ENCODE peak calls at places on chromosome X, in six cellular contexts. T is heart left ventricle; C is GM23248; U is CD8-positive, alpha-beta memory T cell; R is stomach; P is thoracic aorta. D is an unnamed sample.
A peak's percentile ranks its signal among the peaks of the same experiment; 100 is the strongest.

GRCh38 chrX:44080083-44080482 is 106.9 kb upstream of the NDP start:
- DNase-seq in P (no peak), C (no peak), T (no peak), R (no peak), U (no peak), D (no peak)

GRCh38 chrX:15815779-15816452 is 25.6 kb downstream of the ZRSR2 start:
- DNase-seq in T (no peak), U (no peak), P (no peak), C (peak; percentile 31), R (no peak), D (no peak)

GRCh38 chrX:68433981-68434299 is 645 bp upstream of the OPHN1 start:
- DNase-seq in U (no peak), R (no peak), T (no peak), C (no peak), P (no peak), D (no peak)

GRCh38 chrX:42732506-42732905 is 45.5 kb downstream of the PPP1R2C start:
- DNase-seq in T (peak; percentile 26), U (no peak), C (no peak), R (no peak), P (no peak), D (no peak)

GRCh38 chrX:9392445-9392844 is 72.4 kb upstream of the TBL1X start:
- DNase-seq in C (no peak), P (no peak), T (no peak), U (no peak), R (no peak), D (no peak)

GRCh38 chrX:8042304-8042703 is 115.1 kb upstream of the PNPLA4 start:
- DNase-seq in T (no peak), R (no peak), P (no peak), C (no peak), U (no peak), D (no peak)

GRCh38 chrX:23749576-23749975 is 6.5 kb upstream of the ACOT9 start:
- DNase-seq in C (peak; percentile 16), U (no peak), R (no peak), T (no peak), P (no peak), D (no peak)

GRCh38 chrX:9383655-9384054 is 81.2 kb upstream of the TBL1X start:
- DNase-seq in U (no peak), C (no peak), T (no peak), P (no peak), R (no peak), D (no peak)

GRCh38 chrX:41334866-41335589 is 1.1 kb downstream of the DDX3X start:
- DNase-seq in C (peak; percentile 78), P (no peak), T (peak; percentile 83), U (peak; percentile 81), R (peak; percentile 69), D (peak; percentile 91)

GRCh38 chrX:100409316-100410082 is 574 bp downstream of the PCDH19 start:
- DNase-seq in C (no peak), U (no peak), R (no peak), P (no peak), T (no peak), D (no peak)

GRCh38 chrX:100413231-100413630 is 3.2 kb upstream of the PCDH19 start:
- DNase-seq in R (peak; percentile 44), T (peak; percentile 48), U (no peak), P (no peak), C (peak; percentile 77), D (no peak)

GRCh38 chrX:100411802-100412333 is 1.8 kb upstream of the PCDH19 start:
- DNase-seq in T (no peak), U (no peak), P (no peak), C (no peak), R (no peak), D (no peak)

GRCh38 chrX:100410083-100410590 is at the start of gene PCDH19:
- DNase-seq in T (peak; percentile 54), R (peak; percentile 54), C (peak; percentile 72), P (no peak), U (no peak), D (no peak)

GRCh38 chrX:100410901-100411801 is 1.1 kb upstream of the PCDH19 start:
- DNase-seq in R (no peak), T (no peak), U (no peak), C (peak; percentile 18), P (no peak), D (no peak)
- H3K9me3 ChIP-seq in R (peaks cover 7% of the 10 kb centered on the region), T (no peaks in the 10 kb centered on the region), U (no peaks in the 10 kb centered on the region), C (no peaks in the 10 kb centered on the region), P (no peaks in the 10 kb centered on the region), D (no peaks in the 10 kb centered on the region)

DNA sequence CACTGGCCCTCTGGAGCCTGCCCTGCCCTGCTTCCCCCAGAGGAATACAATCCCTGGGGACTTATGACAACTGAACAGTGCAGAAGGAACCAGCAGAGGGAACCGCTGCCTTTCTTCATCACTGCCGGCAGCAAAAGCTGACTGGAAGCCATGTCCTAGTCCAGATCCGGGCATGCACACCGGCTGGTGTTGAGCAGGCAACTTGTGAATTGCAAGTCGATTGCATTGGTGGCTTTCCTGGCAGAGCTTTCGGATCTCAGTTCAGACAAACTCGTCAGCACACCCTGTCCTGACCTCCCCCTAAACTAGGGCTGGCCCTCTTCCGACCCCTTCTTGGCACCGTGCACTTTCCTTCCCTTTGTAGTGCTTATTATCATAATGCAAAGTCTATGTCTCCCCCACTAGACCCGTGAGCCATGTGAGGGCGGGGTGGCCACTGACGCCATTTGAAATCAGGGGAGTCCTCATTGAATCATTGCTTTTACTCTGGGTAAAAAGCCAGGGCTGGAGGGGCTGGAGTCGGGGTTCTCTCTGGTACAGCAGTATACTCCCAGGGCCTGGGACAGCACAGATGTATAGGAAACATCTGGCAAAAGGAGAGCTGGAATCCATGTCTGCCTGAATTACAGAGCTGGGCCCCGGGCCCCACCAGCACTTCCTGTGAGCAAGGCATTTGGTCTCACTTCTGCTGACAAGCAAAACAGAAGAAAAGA is 1.8 kb downstream of the ARHGAP4 start:
- DNase-seq in R (peak; percentile 44), P (no peak), U (peak; percentile 71), T (peak; percentile 61), C (peak; percentile 60), D (no peak)
- H3K4me1 ChIP-seq in R (peaks cover 61% of the 10 kb centered on the region), P (peaks cover 10% of the 10 kb centered on the region), U (peaks cover 19% of the 10 kb centered on the region), T (no peaks in the 10 kb centered on the region), C (no peaks in the 10 kb centered on the region), D (peaks cover 81% of the 10 kb centered on the region)

GRCh38 chrX:109749207-109749606 is 16.1 kb upstream of the ACSL4 start:
- DNase-seq in C (no peak), P (no peak), U (no peak), R (no peak), T (no peak), D (no peak)
- H3K9me3 ChIP-seq in C (no peaks in the 10 kb centered on the region), P (no peaks in the 10 kb centered on the region), U (no peaks in the 10 kb centered on the region), R (no peaks in the 10 kb centered on the region), T (no peaks in the 10 kb centered on the region), D (no peaks in the 10 kb centered on the region)

GRCh38 chrX:148517191-148517590 is 16.8 kb downstream of the AFF2 start:
- DNase-seq in T (no peak), C (peak; percentile 7), P (no peak), U (no peak), R (no peak), D (no peak)
- H3K4me1 ChIP-seq in T (no peaks in the 10 kb centered on the region), C (no peaks in the 10 kb centered on the region), P (no peaks in the 10 kb centered on the region), U (no peaks in the 10 kb centered on the region), R (no peaks in the 10 kb centered on the region), D (no peaks in the 10 kb centered on the region)

GRCh38 chrX:145475725-145476124 is 228.4 kb downstream of the SPANXN1 start:
- DNase-seq in C (no peak), R (no peak), P (no peak), U (no peak), T (no peak), D (no peak)
- H3K9me3 ChIP-seq in C (no peaks in the 10 kb centered on the region), R (peaks cover 4% of the 10 kb centered on the region), P (no peaks in the 10 kb centered on the region), U (no peaks in the 10 kb centered on the region), T (no peaks in the 10 kb centered on the region), D (no peaks in the 10 kb centered on the region)

GRCh38 chrX:40182615-40183014 is 84.9 kb upstream of the BCOR start:
- DNase-seq in P (no peak), U (no peak), T (no peak), R (no peak), C (no peak), D (no peak)
- H3K4me1 ChIP-seq in P (no peaks in the 10 kb centered on the region), U (no peaks in the 10 kb centered on the region), T (no peaks in the 10 kb centered on the region), R (no peaks in the 10 kb centered on the region), C (no peaks in the 10 kb centered on the region), D (peaks cover 2% of the 10 kb centered on the region)